ENCODE peak calls at places on chromosomes 11 and 22, in ten cellular contexts. One of them, this sample, is unnamed.

GRCh38 chr22:23903328-23903971 is 9.3 kb downstream of the MIF start:
- DNase-seq in GM04503: no peak
- DNase-seq in T follicular helper cell: no peak
- DNase-seq in WTC11: no peak
- DNase-seq in activated naive CD8-positive, alpha-beta T cell treated with anti-CD3 and anti-CD28 coated beads for 36 hours: no peak
- DNase-seq in CD4-positive, CD25-positive, alpha-beta regulatory T cell: no peak
- DNase-seq in left ventricle myocardium inferior: no peak
- DNase-seq in activated CD8-positive, alpha-beta T cell treated with anti-CD3 and anti-CD28 coated beads, Interleukin-2, amount 10 ng/mL, durations not matched to agents 7 days and 5 days: no peak
- DNase-seq in AML-193: no peak
- DNase-seq in amniotic stem cell: no peak
- DNase-seq in this sample: peak

GRCh38 chr22:38126928-38127668 is 16.6 kb upstream of the BAIAP2L2 start:
- DNase-seq in GM04503: no peak
- DNase-seq in T follicular helper cell: no peak
- DNase-seq in WTC11: no peak
- DNase-seq in activated naive CD8-positive, alpha-beta T cell treated with anti-CD3 and anti-CD28 coated beads for 36 hours: no peak
- DNase-seq in CD4-positive, CD25-positive, alpha-beta regulatory T cell: no peak
- DNase-seq in left ventricle myocardium inferior: no peak
- DNase-seq in activated CD8-positive, alpha-beta T cell treated with anti-CD3 and anti-CD28 coated beads, Interleukin-2, amount 10 ng/mL, durations not matched to agents 7 days and 5 days: no peak
- DNase-seq in AML-193: no peak
- DNase-seq in amniotic stem cell: no peak
- DNase-seq in this sample: no peak

GRCh38 chr11:7536102-7536501 is 22.3 kb downstream of the PPFIBP2 start:
- DNase-seq in GM04503: no peak
- DNase-seq in T follicular helper cell: no peak
- DNase-seq in WTC11: peak
- DNase-seq in activated naive CD8-positive, alpha-beta T cell treated with anti-CD3 and anti-CD28 coated beads for 36 hours: no peak
- DNase-seq in CD4-positive, CD25-positive, alpha-beta regulatory T cell: no peak
- DNase-seq in left ventricle myocardium inferior: no peak
- DNase-seq in activated CD8-positive, alpha-beta T cell treated with anti-CD3 and anti-CD28 coated beads, Interleukin-2, amount 10 ng/mL, durations not matched to agents 7 days and 5 days: no peak
- DNase-seq in AML-193: no peak
- DNase-seq in amniotic stem cell: no peak
- DNase-seq in this sample: no peak

GRCh38 chr11:2346586-2347335 is 30.3 kb upstream of the CD81 start:
- DNase-seq in GM04503: no peak
- DNase-seq in T follicular helper cell: no peak
- DNase-seq in WTC11: no peak
- DNase-seq in activated naive CD8-positive, alpha-beta T cell treated with anti-CD3 and anti-CD28 coated beads for 36 hours: no peak
- DNase-seq in CD4-positive, CD25-positive, alpha-beta regulatory T cell: no peak
- DNase-seq in left ventricle myocardium inferior: no peak
- DNase-seq in activated CD8-positive, alpha-beta T cell treated with anti-CD3 and anti-CD28 coated beads, Interleukin-2, amount 10 ng/mL, durations not matched to agents 7 days and 5 days: no peak
- DNase-seq in AML-193: no peak
- DNase-seq in amniotic stem cell: no peak
- DNase-seq in this sample: no peak

GRCh38 chr11:112996924-112997323 is 35.7 kb downstream of the NCAM1 start:
- DNase-seq in GM04503: no peak
- DNase-seq in T follicular helper cell: no peak
- DNase-seq in WTC11: no peak
- DNase-seq in activated naive CD8-positive, alpha-beta T cell treated with anti-CD3 and anti-CD28 coated beads for 36 hours: no peak
- DNase-seq in CD4-positive, CD25-positive, alpha-beta regulatory T cell: no peak
- DNase-seq in left ventricle myocardium inferior: no peak
- DNase-seq in activated CD8-positive, alpha-beta T cell treated with anti-CD3 and anti-CD28 coated beads, Interleukin-2, amount 10 ng/mL, durations not matched to agents 7 days and 5 days: no peak
- DNase-seq in AML-193: no peak
- DNase-seq in amniotic stem cell: no peak
- DNase-seq in this sample: no peak

GRCh38 chr11:91220476-91221202 is 997.8 kb upstream of the CHORDC1 start:
- DNase-seq in GM04503: no peak
- DNase-seq in T follicular helper cell: no peak
- DNase-seq in WTC11: no peak
- DNase-seq in activated naive CD8-positive, alpha-beta T cell treated with anti-CD3 and anti-CD28 coated beads for 36 hours: no peak
- DNase-seq in CD4-positive, CD25-positive, alpha-beta regulatory T cell: no peak
- DNase-seq in left ventricle myocardium inferior: no peak
- DNase-seq in activated CD8-positive, alpha-beta T cell treated with anti-CD3 and anti-CD28 coated beads, Interleukin-2, amount 10 ng/mL, durations not matched to agents 7 days and 5 days: no peak
- DNase-seq in AML-193: no peak
- DNase-seq in amniotic stem cell: no peak
- DNase-seq in this sample: peak

GRCh38 chr11:111445586-111445985 is 66.5 kb upstream of the POU2AF1 start:
- DNase-seq in GM04503: no peak
- DNase-seq in T follicular helper cell: no peak
- DNase-seq in WTC11: no peak
- DNase-seq in activated naive CD8-positive, alpha-beta T cell treated with anti-CD3 and anti-CD28 coated beads for 36 hours: no peak
- DNase-seq in CD4-positive, CD25-positive, alpha-beta regulatory T cell: no peak
- DNase-seq in left ventricle myocardium inferior: no peak
- DNase-seq in activated CD8-positive, alpha-beta T cell treated with anti-CD3 and anti-CD28 coated beads, Interleukin-2, amount 10 ng/mL, durations not matched to agents 7 days and 5 days: no peak
- DNase-seq in AML-193: no peak
- DNase-seq in amniotic stem cell: peak
- DNase-seq in this sample: no peak

GRCh38 chr11:9760180-9760550 is 96.3 kb downstream of the SWAP70 start:
- DNase-seq in GM04503: peak
- DNase-seq in T follicular helper cell: no peak
- DNase-seq in WTC11: no peak
- DNase-seq in activated naive CD8-positive, alpha-beta T cell treated with anti-CD3 and anti-CD28 coated beads for 36 hours: peak
- DNase-seq in CD4-positive, CD25-positive, alpha-beta regulatory T cell: no peak
- DNase-seq in left ventricle myocardium inferior: peak
- DNase-seq in activated CD8-positive, alpha-beta T cell treated with anti-CD3 and anti-CD28 coated beads, Interleukin-2, amount 10 ng/mL, durations not matched to agents 7 days and 5 days: no peak
- DNase-seq in AML-193: no peak
- DNase-seq in amniotic stem cell: peak
- DNase-seq in this sample: peak

GRCh38 chr11:38788591-38788990 is 2190.6 kb upstream of the RAG2 start:
- DNase-seq in GM04503: no peak
- DNase-seq in T follicular helper cell: no peak
- DNase-seq in WTC11: no peak
- DNase-seq in activated naive CD8-positive, alpha-beta T cell treated with anti-CD3 and anti-CD28 coated beads for 36 hours: no peak
- DNase-seq in CD4-positive, CD25-positive, alpha-beta regulatory T cell: no peak
- DNase-seq in left ventricle myocardium inferior: no peak
- DNase-seq in activated CD8-positive, alpha-beta T cell treated with anti-CD3 and anti-CD28 coated beads, Interleukin-2, amount 10 ng/mL, durations not matched to agents 7 days and 5 days: no peak
- DNase-seq in AML-193: no peak
- DNase-seq in amniotic stem cell: no peak
- DNase-seq in this sample: peak

GRCh38 chr11:117471776-117472175 is 144.1 kb downstream of the CEP164 start:
- DNase-seq in GM04503: no peak
- DNase-seq in T follicular helper cell: no peak
- DNase-seq in WTC11: no peak
- DNase-seq in activated naive CD8-positive, alpha-beta T cell treated with anti-CD3 and anti-CD28 coated beads for 36 hours: no peak
- DNase-seq in CD4-positive, CD25-positive, alpha-beta regulatory T cell: no peak
- DNase-seq in left ventricle myocardium inferior: no peak
- DNase-seq in activated CD8-positive, alpha-beta T cell treated with anti-CD3 and anti-CD28 coated beads, Interleukin-2, amount 10 ng/mL, durations not matched to agents 7 days and 5 days: no peak
- DNase-seq in AML-193: no peak
- DNase-seq in amniotic stem cell: no peak
- DNase-seq in this sample: no peak

This sample was measured in mammary epithelial cell.